ENCODE peak calls at places on chromosome 19, in four cellular contexts. J is NB4, L is psoas muscle, D is HCT116. A is an unnamed sample.

GRCh38 chr19:11405846-11406643 is 13.1 kb downstream of the RGL3 start:
- DNase-seq in J (no peak), L (no peak), D (no peak), A (peak; percentile 29)

GRCh38 chr19:44865196-44865767 is 19.2 kb downstream of the NECTIN2 start:
- DNase-seq in J (no peak), L (no peak), D (no peak), A (no peak)

GRCh38 chr19:4972509-4973230 is 3.8 kb downstream of the KDM4B start:
- DNase-seq in J (no peak), L (peak; percentile 19), D (peak; percentile 40), A (no peak)

GRCh38 chr19:50322234-50322633 is 6.9 kb downstream of the KCNC3 start:
- DNase-seq in J (no peak), L (peak; percentile 12), D (no peak), A (no peak)

GRCh38 chr19:21109116-21109515 is 27.1 kb downstream of the ZNF714 start:
- DNase-seq in J (no peak), L (no peak), D (no peak), A (no peak)

GRCh38 chr19:52170863-52171320 is 529 bp downstream of the ZNF836 start:
- DNase-seq in J (peak; percentile 8), L (peak; percentile 64), D (no peak), A (peak; percentile 40)

GRCh38 chr19:1624458-1624857 is 19.2 kb upstream of the UQCR11 start:
- DNase-seq in J (peak; percentile 49), L (peak; percentile 69), D (peak; percentile 43), A (peak; percentile 76)

GRCh38 chr19:30450101-30450500 is 77.9 kb downstream of the ZNF536 start:
- DNase-seq in J (no peak), L (no peak), D (no peak), A (peak; percentile 69)

GRCh38 chr19:54558339-54558738 is 15.3 kb upstream of the LILRA2 start:
- DNase-seq in J (peak; percentile 22), L (no peak), D (no peak), A (no peak)

GRCh38 chr19:2254052-2254872 is 2.0 kb downstream of the JSRP1 start:
- DNase-seq in J (no peak), L (no peak), D (no peak), A (peak; percentile 82)

GRCh38 chr19:13160557-13160956 is 10.3 kb downstream of the IER2 start:
- DNase-seq in J (peak; percentile 42), L (no peak), D (no peak), A (no peak)

GRCh38 chr19:50548191-50549058 is 19.8 kb downstream of the LRRC4B start:
- DNase-seq in J (no peak), L (no peak), D (no peak), A (no peak)

GRCh38 chr19:49595819-49596404 is 4.9 kb downstream of the PRR12 start:
- DNase-seq in J (no peak), L (no peak), D (no peak), A (no peak)

GRCh38 chr19:1673645-1674292 is 21.4 kb upstream of the TCF3 start:
- DNase-seq in J (no peak), L (no peak), D (no peak), A (no peak)

GRCh38 chr19:45350477-45351058 is 10.0 kb downstream of the KLC3 start:
- DNase-seq in J (no peak), L (no peak), D (no peak), A (no peak)

GRCh38 chr19:2640563-2641331 is 61.7 kb downstream of the GNG7 start:
- DNase-seq in J (no peak), L (no peak), D (no peak), A (no peak)

GRCh38 chr19:11813801-11814706 is at the start of gene ZNF440:
- DNase-seq in J (peak; percentile 95), L (peak; percentile 98), D (peak; percentile 83), A (no peak)

GRCh38 chr19:6252066-6252465 is 27.7 kb downstream of the MLLT1 start:
- DNase-seq in J (no peak), L (no peak), D (no peak), A (no peak)

GRCh38 chr19:16070366-16070990 is 5.8 kb upstream of the TPM4 start:
- DNase-seq in J (peak; percentile 77), L (peak; percentile 67), D (peak; percentile 86), A (no peak)

GRCh38 chr19:34366670-34367423 is 1.9 kb downstream of the GPI start:
- DNase-seq in J (peak; percentile 49), L (peak; percentile 24), D (no peak), A (no peak)

DNA sequence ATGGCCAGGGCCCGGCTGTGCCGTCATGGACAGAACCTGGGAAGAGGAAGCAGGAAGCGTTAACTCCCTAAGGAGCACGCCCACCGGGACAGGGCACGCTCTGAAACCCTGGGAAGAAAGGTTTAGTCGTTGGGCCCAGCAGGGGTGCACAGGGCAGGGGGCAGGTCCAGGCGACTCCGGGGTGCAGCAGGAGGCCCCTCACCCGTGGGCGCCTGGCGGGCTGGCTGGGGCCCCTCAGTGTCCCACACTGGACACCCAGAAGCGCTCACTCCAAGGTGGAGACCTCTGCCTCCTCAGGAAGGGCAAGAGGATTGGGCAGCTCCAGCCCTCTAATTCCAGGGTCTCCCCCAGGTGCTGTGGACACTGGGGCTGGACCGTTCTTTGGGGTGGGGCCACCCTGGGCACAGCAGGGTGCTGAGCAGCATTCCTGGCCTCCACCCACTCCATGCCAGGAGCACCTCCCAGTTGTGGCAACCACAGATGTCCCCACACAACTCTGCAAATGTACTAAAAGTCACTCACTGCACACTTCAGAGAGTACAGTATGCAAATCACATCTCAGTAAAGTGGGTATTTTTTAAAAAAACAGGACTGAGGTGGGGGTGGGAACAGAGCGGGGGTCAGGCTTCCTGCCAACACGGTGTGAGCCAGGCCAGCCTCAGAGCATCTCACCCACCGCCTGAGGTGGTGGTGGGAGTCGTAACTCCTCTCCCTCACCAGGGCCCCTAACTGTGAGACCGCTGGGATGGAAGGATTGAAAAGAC is 35.2 kb downstream of the PIP5K1C start:
- DNase-seq in J (no peak), L (no peak), D (no peak), A (no peak)
- TF ChIP-seq CTCF in J (no peak), L (no peak), D (no peak), A (no peak)

DNA sequence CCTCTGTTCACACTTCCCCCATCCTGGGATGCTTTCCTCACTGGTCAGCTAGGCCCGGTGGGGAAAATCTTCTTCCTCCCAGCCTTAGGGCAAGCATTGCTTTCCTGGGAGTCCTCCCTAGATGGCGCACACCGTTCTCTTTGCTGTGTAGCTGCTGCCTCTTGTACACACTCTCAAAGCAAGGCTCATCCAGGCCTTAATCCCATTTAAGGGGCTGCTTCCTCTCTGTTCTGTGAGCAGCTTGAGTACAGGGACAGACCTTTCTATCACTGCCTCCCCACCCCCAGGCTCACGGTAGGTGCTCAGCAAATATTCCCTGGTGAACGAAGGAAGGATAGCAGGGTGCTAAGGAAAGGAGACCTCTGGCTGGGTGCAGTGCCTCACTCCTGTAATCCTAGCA is 11.0 kb downstream of the SLC7A10 start:
- DNase-seq in J (peak; percentile 64), L (peak; percentile 26), D (no peak), A (no peak)
- TF ChIP-seq CTCF in J (peak; percentile 44), L (no peak), D (peak; percentile 46), A (no peak)

GRCh38 chr19:311813-312261 is 20.6 kb upstream of the PLPP2 start:
- DNase-seq in J (no peak), L (no peak), D (no peak), A (no peak)

GRCh38 chr19:310781-311496 is 19.7 kb upstream of the PLPP2 start:
- DNase-seq in J (no peak), L (no peak), D (no peak), A (no peak)

GRCh38 chr19:309206-309565 is 18.0 kb upstream of the PLPP2 start:
- DNase-seq in J (no peak), L (no peak), D (no peak), A (no peak)

GRCh38 chr19:308471-309205 is 17.4 kb upstream of the PLPP2 start:
- DNase-seq in J (no peak), L (no peak), D (no peak), A (no peak)

DNA sequence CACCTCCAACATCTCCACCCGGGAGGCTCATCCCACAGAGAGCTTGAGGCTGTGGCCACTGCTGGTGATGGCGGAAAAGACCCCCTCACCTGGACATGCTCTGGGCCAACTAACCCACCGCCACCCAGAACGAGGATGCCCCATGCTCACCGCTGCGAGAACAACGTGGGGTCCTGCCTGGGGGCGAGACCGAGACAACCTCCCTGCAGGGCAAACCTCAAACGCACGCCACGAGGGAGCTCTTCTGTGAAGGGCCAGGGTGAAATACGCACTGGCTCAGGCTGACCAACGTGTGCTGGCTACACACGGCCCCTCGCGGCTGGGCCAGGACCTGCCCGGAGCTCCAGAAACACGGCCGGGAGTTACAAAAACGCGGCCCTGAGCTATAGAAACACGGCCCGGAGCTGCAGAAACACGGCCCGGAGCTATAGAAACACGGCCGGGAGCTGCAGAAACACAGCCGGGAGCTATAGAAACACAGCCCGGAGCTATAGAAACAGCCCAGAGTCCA is 19.0 kb upstream of the PLPP2 start:
- DNase-seq in J (no peak), L (no peak), D (no peak), A (no peak)
- TF ChIP-seq CTCF in J (no peak), L (no peak), D (no peak), A (no peak)

DNA sequence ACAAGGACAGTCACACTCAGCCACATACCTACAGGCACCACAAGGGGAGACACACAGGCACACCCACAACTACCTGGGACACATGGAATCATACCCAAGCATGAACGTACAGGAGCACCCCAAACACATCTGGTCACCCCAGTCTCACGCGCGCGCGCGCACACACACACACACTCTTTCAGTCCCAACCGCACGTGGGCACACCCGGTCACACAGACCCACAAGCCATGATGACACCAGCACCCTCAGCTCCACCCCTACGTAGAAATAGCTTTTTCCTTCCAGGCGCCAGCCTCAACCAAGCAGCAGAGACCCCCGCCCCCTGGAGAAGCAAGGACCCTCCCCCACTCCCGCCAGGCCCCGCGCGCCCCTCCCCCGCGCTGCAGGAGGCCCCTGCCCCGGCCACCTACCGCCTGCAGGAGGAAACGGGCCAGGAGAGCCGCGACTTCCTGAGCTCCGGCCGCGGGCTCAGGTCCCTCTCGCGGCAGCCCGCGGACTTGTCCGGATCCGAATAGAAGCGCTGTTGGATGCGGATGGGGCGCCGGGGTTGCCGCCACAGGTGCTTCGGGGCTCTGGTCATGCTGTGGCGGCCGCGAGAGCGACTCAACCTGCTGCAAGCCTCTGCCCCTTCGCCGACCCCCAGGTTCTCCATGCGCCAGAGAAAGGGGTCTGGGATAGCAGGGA is 6.4 kb upstream of the PDE4C start:
- DNase-seq in J (no peak), L (no peak), D (no peak), A (peak; percentile 65)
- TF ChIP-seq CTCF in J (no peak), L (no peak), D (no peak), A (peak; percentile 27)